ENCODE peak calls at places on chromosomes 7 and 10, in nine cellular contexts. S is cardiac muscle cell, F is activated T-cell treated with anti-CD3 and anti-CD28 coated beads for 1 hour, T is H54, X is caudate nucleus, I is HAP-1, J is HEK293T, W is T-helper 1 cell, N is T follicular helper cell. A is an unnamed sample.
A peak's percentile ranks its signal among the peaks of the same experiment; 100 is the strongest.

GRCh38 chr10:48306870-48307531 is 524 bp downstream of the MAPK8 start:
- DNase-seq in S (peak; percentile 77), F (peak; percentile 57), T (peak; percentile 52), X (no peak), I (peak; percentile 36), J (peak; percentile 68), W (peak; percentile 64), N (peak; percentile 68), A (peak; percentile 79)

GRCh38 chr7:36096460-36097095 is 56.5 kb upstream of the EEPD1 start:
- DNase-seq in S (peak; percentile 42), F (no peak), T (no peak), X (no peak), I (no peak), J (no peak), W (no peak), N (no peak), A (peak; percentile 53)

GRCh38 chr7:37481722-37482288 is 33.1 kb upstream of the ELMO1 start:
- DNase-seq in S (no peak), F (no peak), T (no peak), X (no peak), I (no peak), J (no peak), W (no peak), N (no peak), A (no peak)

GRCh38 chr10:8095962-8096361 is 41.5 kb downstream of the GATA3 start:
- DNase-seq in S (no peak), F (no peak), T (no peak), X (no peak), I (no peak), J (no peak), W (no peak), N (no peak), A (no peak)

GRCh38 chr10:43888551-43888950 is 239.9 kb upstream of the ZNF32 start:
- DNase-seq in S (no peak), F (no peak), T (no peak), X (no peak), I (no peak), J (no peak), W (no peak), N (no peak), A (no peak)

GRCh38 chr7:95972554-95972953 is 200.2 kb downstream of the DYNC1I1 start:
- DNase-seq in S (no peak), F (no peak), T (no peak), X (no peak), I (no peak), J (no peak), W (no peak), N (no peak), A (no peak)

GRCh38 chr7:115682507-115682906 is 348.1 kb downstream of the TFEC start:
- DNase-seq in S (no peak), F (no peak), T (no peak), X (no peak), I (no peak), J (no peak), W (no peak), N (no peak), A (no peak)

GRCh38 chr7:41003031-41003925 is 699.6 kb downstream of the INHBA start:
- DNase-seq in S (peak; percentile 44), F (no peak), T (peak; percentile 19), X (no peak), I (peak; percentile 17), J (peak; percentile 36), W (no peak), N (no peak), A (peak; percentile 46)

GRCh38 chr10:49634053-49634660 is 20.3 kb downstream of the CHAT start:
- DNase-seq in S (no peak), F (no peak), T (no peak), X (no peak), I (no peak), J (no peak), W (no peak), N (no peak), A (no peak)

GRCh38 chr10:24202181-24202570 is 6.8 kb upstream of the KIAA1217 start:
- DNase-seq in S (peak; percentile 51), F (no peak), T (no peak), X (no peak), I (no peak), J (no peak), W (no peak), N (no peak), A (peak; percentile 72)

GRCh38 chr10:77801474-77802238 is 124.9 kb downstream of the DLG5 start:
- DNase-seq in S (no peak), F (no peak), T (peak; percentile 44), X (no peak), I (no peak), J (no peak), W (no peak), N (no peak), A (no peak)

GRCh38 chr10:14186245-14186644 is 144.5 kb downstream of the FRMD4A start:
- DNase-seq in S (no peak), F (no peak), T (no peak), X (no peak), I (no peak), J (no peak), W (no peak), N (no peak), A (no peak)

GRCh38 chr10:82981137-82981723 is 1106.2 kb downstream of the NRG3 start:
- DNase-seq in S (no peak), F (no peak), T (no peak), X (no peak), I (no peak), J (no peak), W (no peak), N (no peak), A (no peak)

GRCh38 chr7:2657920-2658671 is 26.3 kb downstream of the TTYH3 start:
- DNase-seq in S (no peak), F (no peak), T (no peak), X (no peak), I (no peak), J (no peak), W (no peak), N (no peak), A (no peak)

GRCh38 chr10:1807924-1808323 is 70.6 kb upstream of the ADARB2 start:
- DNase-seq in S (no peak), F (no peak), T (no peak), X (no peak), I (no peak), J (no peak), W (no peak), N (no peak), A (no peak)

GRCh38 chr10:124700293-124701037 is 43.7 kb downstream of the FAM53B start:
- DNase-seq in S (no peak), F (no peak), T (no peak), X (no peak), I (no peak), J (no peak), W (no peak), N (no peak), A (no peak)

GRCh38 chr7:112292162-112292561 is 85.7 kb downstream of the ZNF277 start:
- DNase-seq in S (peak; percentile 5), F (no peak), T (no peak), X (no peak), I (no peak), J (no peak), W (no peak), N (no peak), A (no peak)

GRCh38 chr7:137592232-137592896 is 248.8 kb upstream of the PTN start:
- DNase-seq in S (peak; percentile 86), F (no peak), T (peak; percentile 42), X (no peak), I (peak; percentile 64), J (peak; percentile 79), W (no peak), N (no peak), A (peak; percentile 74)

A was measured in iPS-NIHi11.